ENCODE peak calls at places on chromosomes 11 and 22, in ten cellular contexts. B, T, Q, N, X, L, F, W, H and I are unnamed samples.

GRCh38 chr22:19846620-19847344 is 7.9 kb downstream of the GNB1L start:
- DNase-seq in W (no peak), B (no peak), X (no peak), L (no peak), N (no peak), Q (no peak), T (peak), H (no peak), F (no peak), I (no peak)

GRCh38 chr22:38570841-38571364 is 920 bp upstream of the DMC1 start:
- DNase-seq in W (peak), X (peak), B (peak), H (peak), F (no peak), Q (peak), T (no peak), N (no peak), L (no peak), I (no peak)

GRCh38 chr11:13052130-13052541 is 43.0 kb downstream of the RASSF10 start:
- DNase-seq in Q (no peak), B (no peak), X (no peak), L (no peak), F (no peak), H (no peak), W (no peak), T (no peak), N (no peak), I (no peak)

GRCh38 chr22:36224245-36224644 is 15.1 kb downstream of the APOL2 start:
- DNase-seq in Q (no peak), T (no peak), X (no peak), L (no peak), F (no peak), W (no peak), B (no peak), H (no peak), N (no peak), I (no peak)

GRCh38 chr22:42800731-42801536 is 56.1 kb downstream of the ARFGAP3 start:
- DNase-seq in N (no peak), Q (no peak), H (no peak), X (peak), W (no peak), L (no peak), T (no peak), B (no peak), F (no peak), I (no peak)

GRCh38 chr11:95910638-95911368 is 13.1 kb downstream of the MTMR2 start:
- DNase-seq in X (no peak), T (no peak), N (no peak), H (no peak), B (no peak), F (no peak), Q (no peak), W (no peak), L (no peak), I (no peak)

GRCh38 chr22:36471341-36471821 is 10.1 kb downstream of the TXN2 start:
- DNase-seq in T (no peak), W (no peak), Q (no peak), H (no peak), N (no peak), L (no peak), B (peak), X (no peak), F (no peak), I (no peak)

GRCh38 chr11:1152316-1153104 is 5.2 kb upstream of the MUC5AC start:
- DNase-seq in B (peak), W (peak), N (no peak), Q (peak), F (no peak), L (no peak), X (peak), H (no peak), T (peak), I (no peak)

GRCh38 chr11:12008790-12009616 is 577 bp upstream of the DKK3 start:
- DNase-seq in W (no peak), H (no peak), L (no peak), X (peak), T (peak), F (peak), Q (peak), N (no peak), B (peak), I (no peak)

GRCh38 chr11:28347351-28347750 is 239.2 kb downstream of the METTL15 start:
- DNase-seq in F (no peak), X (no peak), L (no peak), W (no peak), Q (no peak), B (no peak), N (no peak), T (no peak), H (no peak), I (no peak)

GRCh38 chr11:24312464-24313238 is 184.2 kb upstream of the LUZP2 start:
- DNase-seq in F (no peak), T (no peak), Q (no peak), N (no peak), H (no peak), W (no peak), L (no peak), B (peak), X (no peak), I (no peak)

GRCh38 chr11:67663515-67664212 is 10.8 kb downstream of the ALDH3B2 start:
- DNase-seq in T (peak), Q (no peak), B (no peak), W (peak), N (no peak), L (no peak), X (no peak), F (no peak), H (no peak), I (no peak)

GRCh38 chr11:82782825-82783374 is 49.2 kb upstream of the FAM181B start:
- DNase-seq in W (no peak), Q (no peak), T (no peak), X (no peak), N (no peak), B (no peak), H (no peak), F (no peak), L (no peak), I (no peak)

DNA sequence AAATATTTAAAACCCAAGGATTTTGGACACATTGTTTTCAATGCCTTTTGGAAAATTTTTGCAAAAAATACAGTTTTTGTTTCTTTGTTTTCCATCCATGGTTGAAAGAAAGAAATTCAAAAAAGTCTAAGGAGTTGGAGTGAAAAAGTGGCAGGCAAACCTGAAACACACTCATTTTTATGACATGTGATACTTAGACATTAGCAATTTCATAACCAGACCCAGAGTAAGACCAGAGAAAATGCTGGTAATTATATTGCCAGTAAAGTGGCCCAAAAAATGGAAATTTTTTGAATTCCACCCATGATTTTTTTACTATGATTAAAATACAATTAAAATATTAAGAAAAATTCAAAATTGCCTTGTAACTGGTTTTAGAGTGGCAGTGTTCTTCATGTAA is 128.2 kb downstream of the SLC17A6 start:
- DNase-seq in H (no peak), L (no peak), N (no peak), F (no peak), X (no peak), Q (no peak), B (peak), T (no peak), W (no peak), I (no peak)
- H3K27ac ChIP-seq in H (no peak), L (no peak), N (no peak), F (no peak), X (no peak), Q (no peak), B (no peak), T (no peak), W (no peak), I (no peak)

GRCh38 chr11:66311965-66312548 is 4.8 kb downstream of the CD248 start:
- DNase-seq in N (peak), T (peak), H (peak), F (peak), L (peak), Q (peak), W (peak), B (peak), X (peak), I (peak)
- TF ChIP-seq POLR2A in N (peak), T (no peak), H (peak), F (peak), L (peak), Q (no peak), W (peak), B (peak), X (peak), I (no peak)

GRCh38 chr11:34065505-34066203 is 14.1 kb downstream of the CAPRIN1 start:
- DNase-seq in L (no peak), W (no peak), Q (no peak), F (no peak), X (no peak), B (peak), N (no peak), H (no peak), T (no peak), I (no peak)

GRCh38 chr11:34068098-34068497 is 16.6 kb downstream of the CAPRIN1 start:
- DNase-seq in W (no peak), X (no peak), L (no peak), B (peak), H (no peak), N (no peak), T (no peak), Q (no peak), F (no peak), I (no peak)

GRCh38 chr11:34063061-34063795 is 11.7 kb downstream of the CAPRIN1 start:
- DNase-seq in F (no peak), N (no peak), B (peak), T (no peak), L (no peak), H (no peak), W (no peak), Q (no peak), X (no peak), I (no peak)

GRCh38 chr11:34067383-34068065 is 16.0 kb downstream of the CAPRIN1 start:
- DNase-seq in N (no peak), T (no peak), F (no peak), B (no peak), Q (no peak), W (peak), X (no peak), H (no peak), L (no peak), I (no peak)

GRCh38 chr11:34064291-34064690 is 12.8 kb downstream of the CAPRIN1 start:
- DNase-seq in N (no peak), L (no peak), H (no peak), Q (no peak), F (no peak), W (no peak), B (no peak), T (no peak), X (no peak), I (no peak)
- H3K27ac ChIP-seq in N (no peak), L (no peak), H (no peak), Q (no peak), F (no peak), W (no peak), B (no peak), T (no peak), X (no peak), I (no peak)

DNA sequence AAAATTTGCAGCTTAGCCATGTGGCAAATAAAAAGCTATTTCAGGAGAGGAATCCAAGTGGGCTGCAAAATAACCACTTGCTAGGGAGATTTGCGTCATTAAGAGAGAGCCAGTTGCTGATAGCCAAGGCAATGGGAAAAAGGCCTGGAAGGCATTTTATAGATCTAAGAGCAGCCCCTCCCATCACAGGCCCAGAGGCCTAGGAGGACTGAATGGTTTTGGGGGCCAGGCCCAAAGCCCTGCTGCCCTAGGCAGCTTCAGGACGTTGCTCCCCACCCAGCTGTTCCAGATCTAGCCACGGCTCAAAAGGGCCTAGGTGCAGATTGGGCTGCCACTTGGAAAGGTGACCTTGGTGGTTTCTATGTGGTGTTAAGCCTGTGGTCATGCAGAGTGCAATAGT is 169.0 kb downstream of the AASDHPPT start:
- DNase-seq in N (no peak), L (no peak), B (no peak), Q (no peak), H (no peak), W (no peak), F (no peak), X (no peak), T (no peak), I (no peak)
- TF ChIP-seq POLR2A in N (no peak), L (no peak), B (no peak), Q (no peak), H (no peak), W (no peak), F (no peak), X (no peak), T (no peak), I (no peak)

GRCh38 chr11:61923166-61924015 is 6.0 kb upstream of the RAB3IL1 start:
- DNase-seq in W (peak), X (peak), F (peak), L (peak), N (no peak), Q (no peak), T (peak), B (peak), H (peak), I (peak)
- H3K27ac ChIP-seq in W (peak), X (peak), F (peak), L (peak), N (no peak), Q (peak), T (peak), B (peak), H (peak), I (peak)